ENCODE peak calls at places on chromosomes 3 and 15, in four cellular contexts. N is IMR-90, I is neuronal stem cell, D is H9. T is an unnamed sample.

GRCh38 chr15:68210821-68211655 is 5.9 kb upstream of the CALML4 start:
- DNase-seq in N (peak), D (peak), I (peak), T (peak)

GRCh38 chr15:26082833-26083174 is 219.7 kb upstream of the ATP10A start:
- DNase-seq in N (no peak), I (no peak), D (no peak), T (no peak)

GRCh38 chr3:125103406-125103805 is 47.6 kb upstream of the HEG1 start:
- DNase-seq in N (no peak), D (no peak), I (no peak), T (no peak)

GRCh38 chr15:90902656-90902995 is 476 bp upstream of the MAN2A2 start:
- DNase-seq in N (no peak), I (peak), D (no peak), T (no peak)

GRCh38 chr15:70259030-70259424 is 161.3 kb upstream of the TLE3 start:
- DNase-seq in D (no peak), I (no peak), N (peak), T (peak)

GRCh38 chr3:4793311-4793710 is 185.9 kb upstream of the BHLHE40 start:
- DNase-seq in D (no peak), N (no peak), I (no peak), T (no peak)

GRCh38 chr3:32175607-32176197 is 62.8 kb upstream of the CMTM8 start:
- DNase-seq in N (peak), D (peak), I (peak), T (peak)

GRCh38 chr3:197041875-197042488 is 12.4 kb upstream of the MELTF start:
- DNase-seq in I (no peak), N (no peak), D (no peak), T (no peak)

GRCh38 chr3:37435572-37435971 is 261.2 kb upstream of the LRRFIP2 start:
- DNase-seq in N (no peak), D (peak), I (no peak), T (no peak)

GRCh38 chr15:69609176-69609575 is 156.6 kb downstream of the RPLP1 start:
- DNase-seq in N (peak), I (no peak), D (no peak), T (peak)

GRCh38 chr15:38474155-38474757 is 20.3 kb downstream of the FAM98B start:
- DNase-seq in D (no peak), N (peak), I (peak), T (peak)

GRCh38 chr3:123522666-123523412 is 62.0 kb downstream of the HACD2 start:
- DNase-seq in D (no peak), I (no peak), N (no peak), T (no peak)

GRCh38 chr15:83545803-83546534 is 98.8 kb downstream of the SH3GL3 start:
- DNase-seq in D (no peak), N (no peak), I (no peak), T (no peak)

GRCh38 chr3:188905991-188906635 is 265.7 kb upstream of the TPRG1 start:
- DNase-seq in I (no peak), D (no peak), N (no peak), T (no peak)

DNA sequence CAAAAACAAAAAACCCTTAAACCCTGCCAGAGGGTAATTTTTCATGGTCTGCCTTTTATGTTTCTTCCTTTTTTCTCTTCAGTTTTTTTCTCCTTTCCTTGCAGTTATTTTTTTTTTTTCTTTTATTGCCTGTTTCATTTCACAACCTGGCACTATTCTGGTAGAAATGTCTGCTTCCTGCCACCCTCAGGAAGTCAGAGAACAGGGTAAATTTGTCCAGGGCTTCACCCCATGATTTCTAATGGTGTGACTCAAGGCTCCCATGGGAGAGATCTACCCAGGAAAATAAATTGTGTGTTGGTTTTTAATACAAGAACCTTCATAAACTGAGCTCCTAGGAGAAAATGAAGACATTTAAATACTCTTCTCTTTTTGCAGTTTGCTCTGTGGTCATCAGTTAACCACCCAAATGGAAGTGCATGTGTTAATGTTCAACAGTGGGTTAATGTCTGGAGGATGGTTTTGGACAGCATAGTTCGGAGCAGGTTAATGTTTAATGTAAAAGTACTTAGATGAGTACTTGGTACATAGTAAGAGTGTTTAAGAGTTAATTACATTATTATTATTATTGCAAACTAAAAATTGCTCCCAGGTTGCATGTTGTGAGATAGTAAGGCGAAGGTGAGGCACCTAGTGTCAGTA is 45.9 kb downstream of the CGNL1 start:
- DNase-seq in I (no peak), N (no peak), D (no peak), T (no peak)
- H3K18ac ChIP-seq in I (no peak), N (no peak), D (no peak), T (no peak)

GRCh38 chr3:150926328-150926727 is 21.1 kb upstream of the MINDY4B start:
- DNase-seq in I (no peak), D (no peak), N (no peak), T (no peak)
- H2BK120ac ChIP-seq in I (no peak), D (no peak), N (no peak), T (no peak)

GRCh38 chr3:75341324-75342067 is 322.6 kb upstream of the FRG2C start:
- DNase-seq in N (no peak), I (no peak), D (peak), T (no peak)
- H3K18ac ChIP-seq in N (no peak), I (no peak), D (no peak), T (no peak)

GRCh38 chr3:20975221-20975620 is 775.8 kb downstream of the ZNF385D start:
- DNase-seq in D (no peak), I (no peak), N (no peak), T (no peak)
- H2BK120ac ChIP-seq in D (no peak), I (no peak), N (no peak), T (no peak)